ENCODE peak calls at places on chromosomes 3 and 15, in five cellular contexts. A, E, L, O and B are unnamed samples. For H3K4me1, the result is how much of the 10 kb centered on the place peaks cover.

GRCh38 chr3:56368860-56369259 is 99.4 kb downstream of the ERC2 start:
- DNase-seq in A (no peak), E (no peak), L (no peak), O (no peak), B (no peak)

GRCh38 chr3:64031540-64032533 is 8.5 kb upstream of the PSMD6 start:
- DNase-seq in A (no peak), E (no peak), L (no peak), O (no peak), B (no peak)

GRCh38 chr15:39487180-39487735 is 93.6 kb upstream of the THBS1 start:
- DNase-seq in A (no peak), E (no peak), L (no peak), O (no peak), B (no peak)

GRCh38 chr15:79815468-79815867 is 81.3 kb downstream of the MTHFS start:
- DNase-seq in A (no peak), E (no peak), L (no peak), O (no peak), B (no peak)

GRCh38 chr3:179842061-179842460 is 189.2 kb downstream of the USP13 start:
- DNase-seq in A (no peak), E (no peak), L (no peak), O (peak), B (no peak)

GRCh38 chr3:44685128-44685800 is 27.2 kb upstream of the ZNF502 start:
- DNase-seq in A (no peak), E (peak), L (peak), O (peak), B (peak)

GRCh38 chr15:95459288-95459687 is 871.2 kb upstream of the NR2F2 start:
- DNase-seq in A (no peak), E (no peak), L (no peak), O (no peak), B (no peak)

GRCh38 chr15:39756806-39757522 is 25.7 kb downstream of the FSIP1 start:
- DNase-seq in A (peak), E (peak), L (no peak), O (peak), B (peak)

GRCh38 chr15:60745469-60745971 is 266.6 kb upstream of the ICE2 start:
- DNase-seq in A (no peak), E (peak), L (no peak), O (no peak), B (no peak)

GRCh38 chr3:59425371-59425770 is 375.5 kb upstream of the CFAP20DC start:
- DNase-seq in A (no peak), E (no peak), L (no peak), O (no peak), B (no peak)

GRCh38 chr15:89358755-89359439 is 24.3 kb upstream of the POLG start:
- DNase-seq in A (peak), E (peak), L (peak), O (peak), B (peak)

GRCh38 chr3:184601576-184602405 is 40.2 kb downstream of the EPHB3 start:
- DNase-seq in A (no peak), E (no peak), L (no peak), O (no peak), B (no peak)

GRCh38 chr15:67195305-67195704 is 59.2 kb downstream of the AAGAB start:
- DNase-seq in A (no peak), E (no peak), L (no peak), O (no peak), B (no peak)
- H3K4me3 ChIP-seq in A (no peak), E (no peak), L (no peak), O (no peak), B (no peak)

DNA sequence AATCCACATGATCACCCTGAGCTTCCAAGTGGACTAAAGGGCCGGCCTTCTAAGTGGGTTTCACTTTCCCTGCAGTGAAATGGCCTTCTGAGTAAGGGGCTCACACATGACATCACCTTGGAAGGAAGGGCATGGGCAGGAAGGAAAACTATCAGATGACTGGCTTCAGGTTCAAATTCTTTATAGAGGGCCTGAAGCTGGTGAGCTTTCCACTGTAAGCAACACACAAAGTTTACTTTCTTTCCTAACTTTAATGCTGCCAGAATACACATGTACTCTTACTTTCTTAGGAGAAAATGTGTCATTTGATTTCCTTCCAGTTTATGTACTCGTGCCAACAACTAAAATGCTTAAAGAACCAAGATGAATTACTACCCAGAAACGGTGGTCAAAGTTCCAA is 475.6 kb downstream of the FOXP1 start:
- DNase-seq in A (no peak), E (no peak), L (no peak), O (no peak), B (no peak)
- H3K4me1 ChIP-seq in A (under half), E (half or more), L (under half), O (under half), B (half or more)

GRCh38 chr3:106004137-106004600 is 135.4 kb upstream of the CBLB start:
- DNase-seq in A (no peak), E (no peak), L (no peak), O (no peak), B (no peak)
- H3K4me3 ChIP-seq in A (no peak), E (no peak), L (peak), O (no peak), B (peak)

GRCh38 chr15:85477061-85477460 is 96.7 kb downstream of the AKAP13 start:
- DNase-seq in A (no peak), E (no peak), L (no peak), O (no peak), B (no peak)

GRCh38 chr15:85479071-85479647 is 98.8 kb downstream of the AKAP13 start:
- DNase-seq in A (no peak), E (no peak), L (no peak), O (peak), B (no peak)

GRCh38 chr15:85482896-85483295 is 102.5 kb downstream of the AKAP13 start:
- DNase-seq in A (no peak), E (no peak), L (no peak), O (no peak), B (no peak)

GRCh38 chr15:85477730-85478129 is 97.3 kb downstream of the AKAP13 start:
- DNase-seq in A (no peak), E (no peak), L (no peak), O (no peak), B (no peak)

GRCh38 chr15:85480923-85481322 is 100.5 kb downstream of the AKAP13 start:
- DNase-seq in A (no peak), E (no peak), L (no peak), O (no peak), B (no peak)
- H3K4me1 ChIP-seq in A (under half), E (under half), L (half or more), O (under half), B (under half)

DNA sequence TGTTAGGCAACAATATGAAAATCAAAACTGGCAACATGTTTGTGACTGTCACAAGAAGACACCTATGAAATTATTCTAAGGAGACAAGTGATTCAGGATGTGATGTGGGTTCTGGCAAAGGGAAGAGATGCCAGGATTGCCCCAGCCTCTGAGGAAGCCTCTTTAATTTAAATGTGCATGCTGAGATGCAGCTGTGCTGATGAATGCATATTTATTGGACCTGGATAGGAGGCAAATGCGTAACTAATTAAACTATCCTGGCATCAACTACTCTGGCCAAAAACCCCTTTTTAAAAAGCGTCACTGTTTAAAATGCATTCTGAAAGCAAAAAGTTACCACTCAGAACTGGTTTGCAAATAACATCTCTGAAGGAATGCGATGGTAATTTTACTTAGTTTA is 176.5 kb upstream of the DPH6 start:
- DNase-seq in A (no peak), E (no peak), L (no peak), O (no peak), B (no peak)
- H3K4me3 ChIP-seq in A (no peak), E (no peak), L (no peak), O (no peak), B (no peak)

GRCh38 chr3:123086110-123086642 is 19.4 kb downstream of the PDIA5 start:
- DNase-seq in A (no peak), E (no peak), L (no peak), O (no peak), B (no peak)

GRCh38 chr3:123084192-123084591 is 17.4 kb downstream of the PDIA5 start:
- DNase-seq in A (no peak), E (peak), L (no peak), O (no peak), B (no peak)

GRCh38 chr3:123084738-123085237 is 18.0 kb downstream of the PDIA5 start:
- DNase-seq in A (no peak), E (no peak), L (no peak), O (no peak), B (no peak)

GRCh38 chr3:123083446-123084124 is 16.8 kb downstream of the PDIA5 start:
- DNase-seq in A (no peak), E (no peak), L (no peak), O (no peak), B (no peak)

GRCh38 chr3:123085293-123085949 is 18.6 kb downstream of the PDIA5 start:
- DNase-seq in A (no peak), E (no peak), L (no peak), O (no peak), B (no peak)
- H3K4me1 ChIP-seq in A (under half), E (half or more), L (half or more), O (under half), B (under half)